ENCODE peak calls at places on chromosomes 11 and 22, in nine cellular contexts. One of them, this sample, is unnamed. For H3K36me3, the result is how much of the 10 kb centered on the place peaks cover.

GRCh38 chr11:62127941-62128770 is 4.3 kb downstream of the INCENP start:
- DNase-seq in small intestine: no peak
- DNase-seq in breast epithelium: no peak
- DNase-seq in stomach: no peak
- DNase-seq in mesenchymal stem cell: no peak
- DNase-seq in cardiac muscle cell: no peak
- DNase-seq in GM23248: no peak
- DNase-seq in colonic mucosa: no peak
- DNase-seq in psoas muscle: no peak
- DNase-seq in this sample: no peak

GRCh38 chr22:20989323-20990138 is 7.4 kb downstream of the LZTR1 start:
- DNase-seq in small intestine: no peak
- DNase-seq in breast epithelium: no peak
- DNase-seq in stomach: no peak
- DNase-seq in mesenchymal stem cell: no peak
- DNase-seq in cardiac muscle cell: peak
- DNase-seq in GM23248: no peak
- DNase-seq in colonic mucosa: no peak
- DNase-seq in psoas muscle: no peak
- DNase-seq in this sample: peak

GRCh38 chr11:63838150-63838681 is 694 bp upstream of the MARK2 start:
- DNase-seq in small intestine: no peak
- DNase-seq in breast epithelium: no peak
- DNase-seq in stomach: no peak
- DNase-seq in mesenchymal stem cell: no peak
- DNase-seq in cardiac muscle cell: no peak
- DNase-seq in GM23248: no peak
- DNase-seq in colonic mucosa: no peak
- DNase-seq in psoas muscle: peak
- DNase-seq in this sample: no peak

GRCh38 chr11:116193321-116194114 is 579.3 kb downstream of the BUD13 start:
- DNase-seq in small intestine: peak
- DNase-seq in breast epithelium: peak
- DNase-seq in stomach: peak
- DNase-seq in mesenchymal stem cell: peak
- DNase-seq in cardiac muscle cell: peak
- DNase-seq in GM23248: peak
- DNase-seq in colonic mucosa: peak
- DNase-seq in psoas muscle: no peak
- DNase-seq in this sample: peak

GRCh38 chr11:73283316-73284035 is 11.3 kb downstream of the P2RY6 start:
- DNase-seq in small intestine: no peak
- DNase-seq in breast epithelium: no peak
- DNase-seq in stomach: no peak
- DNase-seq in mesenchymal stem cell: no peak
- DNase-seq in cardiac muscle cell: no peak
- DNase-seq in GM23248: no peak
- DNase-seq in colonic mucosa: no peak
- DNase-seq in psoas muscle: no peak
- DNase-seq in this sample: no peak

GRCh38 chr11:108793138-108793537 is 128.3 kb downstream of the DDX10 start:
- DNase-seq in small intestine: no peak
- DNase-seq in breast epithelium: no peak
- DNase-seq in stomach: no peak
- DNase-seq in mesenchymal stem cell: no peak
- DNase-seq in cardiac muscle cell: no peak
- DNase-seq in GM23248: no peak
- DNase-seq in colonic mucosa: no peak
- DNase-seq in psoas muscle: no peak
- DNase-seq in this sample: no peak

GRCh38 chr22:45917146-45917545 is 59.8 kb downstream of the WNT7B start:
- DNase-seq in small intestine: no peak
- DNase-seq in breast epithelium: no peak
- DNase-seq in stomach: peak
- DNase-seq in mesenchymal stem cell: no peak
- DNase-seq in cardiac muscle cell: no peak
- DNase-seq in GM23248: no peak
- DNase-seq in colonic mucosa: no peak
- DNase-seq in psoas muscle: no peak
- DNase-seq in this sample: no peak

GRCh38 chr11:1838077-1838425 is 730 bp upstream of the TNNI2 start:
- DNase-seq in small intestine: no peak
- DNase-seq in breast epithelium: no peak
- DNase-seq in stomach: no peak
- DNase-seq in mesenchymal stem cell: no peak
- DNase-seq in cardiac muscle cell: no peak
- DNase-seq in GM23248: no peak
- DNase-seq in colonic mucosa: no peak
- DNase-seq in psoas muscle: no peak
- DNase-seq in this sample: no peak

GRCh38 chr11:48093795-48094642 is 113.7 kb downstream of the PTPRJ start:
- DNase-seq in small intestine: peak
- DNase-seq in breast epithelium: no peak
- DNase-seq in stomach: no peak
- DNase-seq in mesenchymal stem cell: peak
- DNase-seq in cardiac muscle cell: peak
- DNase-seq in GM23248: no peak
- DNase-seq in colonic mucosa: peak
- DNase-seq in psoas muscle: no peak
- DNase-seq in this sample: no peak

GRCh38 chr11:57711414-57712255 is at the start of gene MED19:
- DNase-seq in small intestine: peak
- DNase-seq in breast epithelium: peak
- DNase-seq in stomach: peak
- DNase-seq in mesenchymal stem cell: peak
- DNase-seq in cardiac muscle cell: peak
- DNase-seq in GM23248: peak
- DNase-seq in colonic mucosa: peak
- DNase-seq in psoas muscle: peak
- DNase-seq in this sample: peak

GRCh38 chr11:95148421-95148820 is 58.8 kb downstream of the ENDOD1 start:
- DNase-seq in small intestine: no peak
- DNase-seq in breast epithelium: no peak
- DNase-seq in stomach: no peak
- DNase-seq in mesenchymal stem cell: peak
- DNase-seq in cardiac muscle cell: no peak
- DNase-seq in GM23248: peak
- DNase-seq in colonic mucosa: no peak
- DNase-seq in psoas muscle: no peak
- DNase-seq in this sample: no peak

DNA sequence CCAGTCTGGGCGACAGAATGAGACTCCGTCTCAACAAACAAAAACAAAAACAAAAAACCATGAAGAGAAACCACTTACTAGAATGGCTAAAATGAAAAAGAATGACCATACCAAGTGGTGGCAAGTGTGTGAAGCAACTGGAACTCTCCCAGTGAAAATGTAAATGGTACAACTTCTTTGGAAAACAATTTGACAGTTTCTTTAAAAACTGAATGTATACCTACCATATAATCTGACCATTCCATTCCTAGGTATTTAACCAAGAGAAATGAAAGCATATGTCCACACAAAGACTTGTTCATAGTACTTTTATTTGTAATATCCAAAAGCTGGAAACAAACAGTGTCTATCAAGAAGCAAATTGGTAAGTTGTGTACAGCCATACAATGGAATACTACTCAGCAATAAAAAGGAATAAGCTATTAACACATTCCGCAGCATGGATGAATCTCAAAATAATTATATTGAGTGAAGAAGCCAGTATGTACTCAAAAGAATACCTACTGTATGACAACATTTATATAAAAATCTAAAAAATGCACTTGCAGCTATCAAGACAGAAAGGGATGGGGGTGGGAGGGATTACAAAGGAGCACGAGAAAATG is 27.7 kb downstream of the DGCR2 start:
- DNase-seq in small intestine: no peak
- DNase-seq in breast epithelium: no peak
- DNase-seq in stomach: no peak
- DNase-seq in mesenchymal stem cell: no peak
- DNase-seq in cardiac muscle cell: no peak
- DNase-seq in GM23248: no peak
- DNase-seq in colonic mucosa: no peak
- DNase-seq in psoas muscle: no peak
- DNase-seq in this sample: no peak
- H3K36me3 ChIP-seq in small intestine: under half
- H3K36me3 ChIP-seq in breast epithelium: under half
- H3K36me3 ChIP-seq in stomach: under half
- H3K36me3 ChIP-seq in mesenchymal stem cell: under half
- H3K36me3 ChIP-seq in cardiac muscle cell: under half
- H3K36me3 ChIP-seq in GM23248: under half
- H3K36me3 ChIP-seq in colonic mucosa: under half
- H3K36me3 ChIP-seq in psoas muscle: under half
- H3K36me3 ChIP-seq in this sample: under half

GRCh38 chr11:8271106-8271886 is 7.6 kb upstream of the LMO1 start:
- DNase-seq in small intestine: no peak
- DNase-seq in breast epithelium: no peak
- DNase-seq in stomach: no peak
- DNase-seq in mesenchymal stem cell: no peak
- DNase-seq in cardiac muscle cell: no peak
- DNase-seq in GM23248: no peak
- DNase-seq in colonic mucosa: no peak
- DNase-seq in psoas muscle: no peak
- DNase-seq in this sample: no peak

GRCh38 chr11:8269636-8270035 is 6.0 kb upstream of the LMO1 start:
- DNase-seq in small intestine: no peak
- DNase-seq in breast epithelium: no peak
- DNase-seq in stomach: no peak
- DNase-seq in mesenchymal stem cell: no peak
- DNase-seq in cardiac muscle cell: no peak
- DNase-seq in GM23248: no peak
- DNase-seq in colonic mucosa: no peak
- DNase-seq in psoas muscle: no peak
- DNase-seq in this sample: no peak

GRCh38 chr11:8277691-8278090 is 14.0 kb upstream of the LMO1 start:
- DNase-seq in small intestine: no peak
- DNase-seq in breast epithelium: no peak
- DNase-seq in stomach: no peak
- DNase-seq in mesenchymal stem cell: no peak
- DNase-seq in cardiac muscle cell: no peak
- DNase-seq in GM23248: no peak
- DNase-seq in colonic mucosa: no peak
- DNase-seq in psoas muscle: no peak
- DNase-seq in this sample: no peak

GRCh38 chr11:8268530-8269461 is 5.1 kb upstream of the LMO1 start:
- DNase-seq in small intestine: no peak
- DNase-seq in breast epithelium: no peak
- DNase-seq in stomach: no peak
- DNase-seq in mesenchymal stem cell: no peak
- DNase-seq in cardiac muscle cell: peak
- DNase-seq in GM23248: peak
- DNase-seq in colonic mucosa: no peak
- DNase-seq in psoas muscle: no peak
- DNase-seq in this sample: no peak

GRCh38 chr11:8273281-8273680 is 9.6 kb upstream of the LMO1 start:
- DNase-seq in small intestine: no peak
- DNase-seq in breast epithelium: no peak
- DNase-seq in stomach: no peak
- DNase-seq in mesenchymal stem cell: no peak
- DNase-seq in cardiac muscle cell: peak
- DNase-seq in GM23248: peak
- DNase-seq in colonic mucosa: no peak
- DNase-seq in psoas muscle: no peak
- DNase-seq in this sample: no peak
- H3K27ac ChIP-seq in small intestine: no peak
- H3K27ac ChIP-seq in breast epithelium: no peak
- H3K27ac ChIP-seq in stomach: no peak
- H3K27ac ChIP-seq in mesenchymal stem cell: no peak
- H3K27ac ChIP-seq in cardiac muscle cell: no peak
- H3K27ac ChIP-seq in GM23248: no peak
- H3K27ac ChIP-seq in colonic mucosa: no peak
- H3K27ac ChIP-seq in psoas muscle: no peak
- H3K27ac ChIP-seq in this sample: no peak

GRCh38 chr11:35661539-35661938 is 1.0 kb upstream of the TRIM44 start:
- DNase-seq in small intestine: no peak
- DNase-seq in breast epithelium: no peak
- DNase-seq in stomach: no peak
- DNase-seq in mesenchymal stem cell: no peak
- DNase-seq in cardiac muscle cell: no peak
- DNase-seq in GM23248: peak
- DNase-seq in colonic mucosa: no peak
- DNase-seq in psoas muscle: no peak
- DNase-seq in this sample: no peak
- H3K4me3 ChIP-seq in small intestine: no peak
- H3K4me3 ChIP-seq in breast epithelium: peak
- H3K4me3 ChIP-seq in stomach: peak
- H3K4me3 ChIP-seq in mesenchymal stem cell: peak
- H3K4me3 ChIP-seq in cardiac muscle cell: no peak
- H3K4me3 ChIP-seq in GM23248: peak
- H3K4me3 ChIP-seq in colonic mucosa: peak
- H3K4me3 ChIP-seq in psoas muscle: peak
- H3K4me3 ChIP-seq in this sample: peak

GRCh38 chr11:29008481-29008880 is 900.3 kb downstream of the METTL15 start:
- DNase-seq in small intestine: no peak
- DNase-seq in breast epithelium: no peak
- DNase-seq in stomach: no peak
- DNase-seq in mesenchymal stem cell: no peak
- DNase-seq in cardiac muscle cell: no peak
- DNase-seq in GM23248: no peak
- DNase-seq in colonic mucosa: no peak
- DNase-seq in psoas muscle: no peak
- DNase-seq in this sample: no peak
- H3K36me3 ChIP-seq in small intestine: under half
- H3K36me3 ChIP-seq in breast epithelium: under half
- H3K36me3 ChIP-seq in stomach: under half
- H3K36me3 ChIP-seq in mesenchymal stem cell: under half
- H3K36me3 ChIP-seq in cardiac muscle cell: under half
- H3K36me3 ChIP-seq in GM23248: under half
- H3K36me3 ChIP-seq in colonic mucosa: under half
- H3K36me3 ChIP-seq in psoas muscle: under half
- H3K36me3 ChIP-seq in this sample: under half

GRCh38 chr11:59756496-59756840 is 1.3 kb downstream of the STX3 start:
- DNase-seq in small intestine: no peak
- DNase-seq in breast epithelium: no peak
- DNase-seq in stomach: no peak
- DNase-seq in mesenchymal stem cell: no peak
- DNase-seq in cardiac muscle cell: no peak
- DNase-seq in GM23248: peak
- DNase-seq in colonic mucosa: no peak
- DNase-seq in psoas muscle: no peak
- DNase-seq in this sample: no peak
- H3K27ac ChIP-seq in small intestine: peak
- H3K27ac ChIP-seq in breast epithelium: peak
- H3K27ac ChIP-seq in stomach: peak
- H3K27ac ChIP-seq in mesenchymal stem cell: peak
- H3K27ac ChIP-seq in cardiac muscle cell: peak
- H3K27ac ChIP-seq in GM23248: peak
- H3K27ac ChIP-seq in colonic mucosa: peak
- H3K27ac ChIP-seq in psoas muscle: peak
- H3K27ac ChIP-seq in this sample: peak

GRCh38 chr11:96215826-96216225 is 127.2 kb downstream of the MAML2 start:
- DNase-seq in small intestine: no peak
- DNase-seq in breast epithelium: no peak
- DNase-seq in stomach: no peak
- DNase-seq in mesenchymal stem cell: no peak
- DNase-seq in cardiac muscle cell: no peak
- DNase-seq in GM23248: no peak
- DNase-seq in colonic mucosa: no peak
- DNase-seq in psoas muscle: no peak
- DNase-seq in this sample: no peak
- H3K4me3 ChIP-seq in small intestine: no peak
- H3K4me3 ChIP-seq in breast epithelium: no peak
- H3K4me3 ChIP-seq in stomach: no peak
- H3K4me3 ChIP-seq in mesenchymal stem cell: no peak
- H3K4me3 ChIP-seq in cardiac muscle cell: no peak
- H3K4me3 ChIP-seq in GM23248: no peak
- H3K4me3 ChIP-seq in colonic mucosa: no peak
- H3K4me3 ChIP-seq in psoas muscle: no peak
- H3K4me3 ChIP-seq in this sample: no peak

GRCh38 chr11:3836903-3837302 is 3.9 kb downstream of the RHOG start:
- DNase-seq in small intestine: peak
- DNase-seq in breast epithelium: no peak
- DNase-seq in stomach: peak
- DNase-seq in mesenchymal stem cell: no peak
- DNase-seq in cardiac muscle cell: no peak
- DNase-seq in GM23248: no peak
- DNase-seq in colonic mucosa: no peak
- DNase-seq in psoas muscle: no peak
- DNase-seq in this sample: peak
- H3K36me3 ChIP-seq in small intestine: under half
- H3K36me3 ChIP-seq in breast epithelium: under half
- H3K36me3 ChIP-seq in stomach: under half
- H3K36me3 ChIP-seq in mesenchymal stem cell: under half
- H3K36me3 ChIP-seq in cardiac muscle cell: under half
- H3K36me3 ChIP-seq in GM23248: under half
- H3K36me3 ChIP-seq in colonic mucosa: under half
- H3K36me3 ChIP-seq in psoas muscle: under half
- H3K36me3 ChIP-seq in this sample: under half

This sample was measured in left lung.